ENCODE peak calls at places on chromosomes 16 and 17, in five cellular contexts. M is tibial artery; P is pulmonary artery endothelial cell; X is small intestine; S is stimulated activated CD4-positive, alpha-beta T cell treated with anti-CD3 and anti-CD28 coated beads, Interleukin-2, amount 100 ng/mL, for 48 hours. H is an unnamed sample.

GRCh38 chr16:50273888-50274770 is 7.8 kb downstream of the ADCY7 start:
- DNase-seq in M (peak), P (no peak), X (peak), S (no peak), H (peak)

GRCh38 chr17:64202683-64203430 is 60.2 kb downstream of the TEX2 start:
- DNase-seq in M (no peak), P (no peak), X (peak), S (no peak), H (no peak)

GRCh38 chr17:48121921-48122650 is 14.5 kb downstream of the SNX11 start:
- DNase-seq in M (no peak), P (no peak), X (no peak), S (no peak), H (peak)

GRCh38 chr16:21083729-21084268 is 66.8 kb downstream of the DNAH3 start:
- DNase-seq in M (peak), P (peak), X (peak), S (peak), H (peak)

GRCh38 chr16:58503166-58503862 is 3.4 kb downstream of the NDRG4 start:
- DNase-seq in M (peak), P (no peak), X (no peak), S (no peak), H (peak)

GRCh38 chr17:78573955-78574354 is 3.2 kb downstream of the DNAH17 start:
- DNase-seq in M (no peak), P (no peak), X (no peak), S (no peak), H (no peak)

GRCh38 chr17:35698800-35699199 is 32.6 kb upstream of the RASL10B start:
- DNase-seq in M (no peak), P (no peak), X (no peak), S (no peak), H (no peak)

GRCh38 chr16:52553322-52553721 is 6.4 kb upstream of the TOX3 start:
- DNase-seq in M (no peak), P (no peak), X (no peak), S (no peak), H (no peak)

GRCh38 chr17:76612977-76613851 is 27.6 kb upstream of the ST6GALNAC2 start:
- DNase-seq in M (no peak), P (no peak), X (peak), S (no peak), H (no peak)

GRCh38 chr17:76567634-76568432 is 17.8 kb downstream of the ST6GALNAC2 start:
- DNase-seq in M (no peak), P (no peak), X (no peak), S (no peak), H (peak)

GRCh38 chr17:56891751-56892150 is 22.1 kb downstream of the TRIM25 start:
- DNase-seq in M (no peak), P (no peak), X (no peak), S (peak), H (peak)

GRCh38 chr17:78990349-78991016 is 10.8 kb upstream of the LGALS3BP start:
- DNase-seq in M (peak), P (no peak), X (no peak), S (no peak), H (peak)

GRCh38 chr17:38510424-38511125 is 82.3 kb downstream of the ARHGAP23 start:
- DNase-seq in M (no peak), P (no peak), X (peak), S (no peak), H (no peak)

GRCh38 chr17:69951058-69951457 is 124.0 kb upstream of the KCNJ16 start:
- DNase-seq in M (no peak), P (no peak), X (no peak), S (no peak), H (no peak)

GRCh38 chr16:86809458-86809955 is 231.2 kb downstream of the FOXL1 start:
- DNase-seq in M (no peak), P (no peak), X (no peak), S (no peak), H (no peak)

GRCh38 chr17:81513669-81514484 is 1.3 kb upstream of the ACTG1 start:
- DNase-seq in M (peak), P (peak), X (peak), S (no peak), H (peak)

GRCh38 chr17:63999680-64000531 is 1.8 kb downstream of the PRR29 start:
- DNase-seq in M (peak), P (no peak), X (no peak), S (no peak), H (peak)

GRCh38 chr17:35630530-35631148 is 43.5 kb downstream of the AP2B1 start:
- DNase-seq in M (no peak), P (peak), X (no peak), S (no peak), H (no peak)

GRCh38 chr17:27586203-27586701 is 44.7 kb upstream of the LGALS9 start:
- DNase-seq in M (no peak), P (no peak), X (no peak), S (no peak), H (no peak)

GRCh38 chr17:55157165-55157564 is 107.6 kb upstream of the HLF start:
- DNase-seq in M (no peak), P (no peak), X (no peak), S (no peak), H (no peak)

GRCh38 chr17:18980682-18981384 is 23.7 kb downstream of the FAM83G start:
- DNase-seq in M (no peak), P (no peak), X (no peak), S (no peak), H (no peak)

H was measured in posterior vena cava.